ENCODE peak calls at places on chromosomes 3 and 15, in five cellular contexts. Z, J, H, L and E are unnamed samples.

GRCh38 chr3:58391156-58391865 is 42.3 kb downstream of the PDHB start:
- DNase-seq in Z (no peak), J (no peak), H (no peak), L (no peak), E (no peak)

GRCh38 chr15:75989045-75989444 is 23.2 kb downstream of the NRG4 start:
- DNase-seq in Z (no peak), J (no peak), H (no peak), L (no peak), E (no peak)

GRCh38 chr3:158569717-158570244 is 1.2 kb upstream of the MLF1 start:
- DNase-seq in Z (no peak), J (no peak), H (no peak), L (no peak), E (no peak)

GRCh38 chr3:159458010-159458409 is 530.6 kb upstream of the IL12A start:
- DNase-seq in Z (no peak), J (peak; percentile 88), H (no peak), L (no peak), E (no peak)

GRCh38 chr15:101049282-101049681 is 130.1 kb downstream of the LRRK1 start:
- DNase-seq in Z (no peak), J (no peak), H (no peak), L (no peak), E (no peak)

GRCh38 chr3:12993623-12994356 is 79.4 kb downstream of the IQSEC1 start:
- DNase-seq in Z (no peak), J (no peak), H (no peak), L (no peak), E (peak; percentile 63)

GRCh38 chr15:63339836-63340235 is 41.8 kb downstream of the CA12 start:
- DNase-seq in Z (no peak), J (no peak), H (no peak), L (no peak), E (no peak)

GRCh38 chr3:15629860-15630597 is 28.5 kb downstream of the BTD start:
- DNase-seq in Z (peak; percentile 40), J (peak; percentile 73), H (peak; percentile 40), L (no peak), E (peak; percentile 84)

GRCh38 chr15:65071381-65071811 is 3.6 kb upstream of the RASL12 start:
- DNase-seq in Z (peak; percentile 83), J (no peak), H (no peak), L (peak; percentile 61), E (no peak)

GRCh38 chr15:91855684-91856553 is 2.4 kb downstream of the SLCO3A1 start:
- DNase-seq in Z (no peak), J (peak; percentile 65), H (peak; percentile 9), L (no peak), E (peak; percentile 81)

GRCh38 chr15:84835661-84836384 is 18.7 kb downstream of the ALPK3 start:
- DNase-seq in Z (no peak), J (no peak), H (no peak), L (no peak), E (no peak)

GRCh38 chr3:177196473-177197040 is 725 bp downstream of the TBL1XR1 start:
- DNase-seq in Z (no peak), J (peak; percentile 48), H (peak; percentile 49), L (peak; percentile 3), E (peak; percentile 77)

GRCh38 chr3:100982710-100983109 is 10.5 kb downstream of the ABI3BP start:
- DNase-seq in Z (peak; percentile 51), J (no peak), H (no peak), L (no peak), E (no peak)

GRCh38 chr15:100725121-100726069 is 123.0 kb downstream of the ASB7 start:
- DNase-seq in Z (no peak), J (no peak), H (no peak), L (no peak), E (peak; percentile 69)

GRCh38 chr15:99345832-99346462 is 94.7 kb downstream of the LRRC28 start:
- DNase-seq in Z (no peak), J (no peak), H (no peak), L (no peak), E (no peak)

GRCh38 chr3:180036678-180037455 is at the start of gene PEX5L:
- DNase-seq in Z (peak; percentile 41), J (peak; percentile 41), H (peak; percentile 83), L (no peak), E (peak; percentile 94)

GRCh38 chr3:72520690-72521308 is 327.4 kb downstream of the SHQ1 start:
- DNase-seq in Z (no peak), J (peak; percentile 66), H (no peak), L (no peak), E (peak; percentile 64)

GRCh38 chr3:126955004-126955790 is 27.7 kb upstream of the PLXNA1 start:
- DNase-seq in Z (peak; percentile 23), J (no peak), H (no peak), L (no peak), E (no peak)

GRCh38 chr3:147618636-147619035 is 209.5 kb downstream of the ZIC1 start:
- DNase-seq in Z (no peak), J (no peak), H (no peak), L (no peak), E (no peak)

GRCh38 chr3:122892561-122892960 is 97.7 kb downstream of the SLC49A4 start:
- DNase-seq in Z (no peak), J (no peak), H (no peak), L (no peak), E (no peak)

GRCh38 chr15:58401276-58401675 is 30.5 kb upstream of the LIPC start:
- DNase-seq in Z (no peak), J (no peak), H (no peak), L (no peak), E (no peak)

GRCh38 chr3:38521391-38521987 is 25.3 kb downstream of the EXOG start:
- DNase-seq in Z (no peak), J (peak; percentile 47), H (peak; percentile 79), L (no peak), E (peak; percentile 90)

GRCh38 chr15:50066202-50066601 is 52.8 kb downstream of the ATP8B4 start:
- DNase-seq in Z (no peak), J (no peak), H (no peak), L (no peak), E (peak; percentile 20)

GRCh38 chr3:9225268-9225667 is 24.2 kb downstream of the SRGAP3 start:
- DNase-seq in Z (no peak), J (no peak), H (no peak), L (no peak), E (no peak)

GRCh38 chr3:184765047-184765729 is 46.8 kb upstream of the VPS8 start:
- DNase-seq in Z (no peak), J (peak; percentile 77), H (no peak), L (no peak), E (peak; percentile 1)

GRCh38 chr3:68972358-68972979 is 40.1 kb upstream of the TAFA4 start:
- DNase-seq in Z (peak; percentile 41), J (peak; percentile 30), H (peak; percentile 70), L (no peak), E (peak; percentile 91)

GRCh38 chr3:84175449-84175848 is 783.3 kb upstream of the CADM2 start:
- DNase-seq in Z (no peak), J (no peak), H (no peak), L (no peak), E (no peak)

GRCh38 chr3:126402666-126403302 is 8.1 kb downstream of the CFAP100 start:
- DNase-seq in Z (no peak), J (no peak), H (no peak), L (no peak), E (no peak)

GRCh38 chr3:42288385-42288784 is 22.4 kb upstream of the CCK start:
- DNase-seq in Z (no peak), J (no peak), H (no peak), L (no peak), E (no peak)

GRCh38 chr3:134356411-134357040 is 17.7 kb downstream of the AMOTL2 start:
- DNase-seq in Z (peak; percentile 12), J (no peak), H (no peak), L (no peak), E (no peak)

GRCh38 chr15:75455982-75456531 is 4.6 kb upstream of the SIN3A start:
- DNase-seq in Z (peak; percentile 44), J (no peak), H (peak; percentile 38), L (no peak), E (no peak)

GRCh38 chr3:11915621-11916417 is 69.1 kb upstream of the TAMM41 start:
- DNase-seq in Z (no peak), J (no peak), H (no peak), L (no peak), E (peak; percentile 68)

GRCh38 chr3:141313091-141313683 is 55.1 kb upstream of the ZBTB38 start:
- DNase-seq in Z (no peak), J (no peak), H (no peak), L (no peak), E (no peak)

GRCh38 chr3:53044371-53045106 is 1.3 kb downstream of the SFMBT1 start:
- DNase-seq in Z (peak; percentile 43), J (peak; percentile 15), H (peak; percentile 14), L (no peak), E (peak; percentile 75)

GRCh38 chr15:96362759-96363678 is 32.5 kb downstream of the NR2F2 start:
- DNase-seq in Z (no peak), J (no peak), H (no peak), L (no peak), E (peak; percentile 79)

GRCh38 chr15:39704684-39705083 is 78.0 kb downstream of the FSIP1 start:
- DNase-seq in Z (no peak), J (no peak), H (no peak), L (no peak), E (no peak)

GRCh38 chr3:105813710-105814109 is 55.1 kb downstream of the CBLB start:
- DNase-seq in Z (no peak), J (no peak), H (no peak), L (no peak), E (no peak)

GRCh38 chr3:93991286-93992030 is 11.5 kb downstream of the ARL13B start:
- DNase-seq in Z (no peak), J (no peak), H (no peak), L (no peak), E (peak; percentile 63)

GRCh38 chr15:101162701-101163483 is 89.0 kb downstream of the CHSY1 start:
- DNase-seq in Z (peak; percentile 92), J (no peak), H (no peak), L (no peak), E (peak; percentile 63)